ENCODE peak calls at places on chromosomes 4 and X, in six cellular contexts. D is HepG2, M is GM12878, K is K562, L is HCT116, C is H1. I is an unnamed sample.

GRCh38 chr4:26288308-26288982 is 32.4 kb upstream of the RBPJ start:
- DNase-seq in D (no peak), M (peak), K (no peak), L (no peak), C (no peak), I (no peak)

GRCh38 chr4:107896158-107896645 is 35.1 kb upstream of the CYP2U1 start:
- DNase-seq in D (peak), M (no peak), K (no peak), L (peak), C (no peak), I (no peak)

GRCh38 chr4:3201718-3202702 is 46.9 kb upstream of the MSANTD1 start:
- DNase-seq in D (peak), M (peak), K (no peak), L (no peak), C (no peak), I (no peak)

GRCh38 chr4:951594-952468 is 19.6 kb downstream of the TMEM175 start:
- DNase-seq in D (no peak), M (no peak), K (no peak), L (no peak), C (no peak), I (no peak)

GRCh38 chr4:173835863-173836262 is 305.8 kb upstream of the HAND2 start:
- DNase-seq in D (no peak), M (no peak), K (no peak), L (no peak), C (no peak), I (no peak)

GRCh38 chr4:87589531-87589930 is 18.8 kb upstream of the DSPP start:
- DNase-seq in D (no peak), M (no peak), K (no peak), L (no peak), C (no peak), I (no peak)

GRCh38 chr4:2746891-2747695 is 9.0 kb downstream of the TNIP2 start:
- DNase-seq in D (no peak), M (no peak), K (no peak), L (no peak), C (no peak), I (no peak)

GRCh38 chr4:139934786-139935330 is 219.1 kb downstream of the MAML3 start:
- DNase-seq in D (no peak), M (no peak), K (no peak), L (no peak), C (no peak), I (no peak)

GRCh38 chr4:186844059-186844681 is 120.5 kb upstream of the FAT1 start:
- DNase-seq in D (no peak), M (no peak), K (no peak), L (no peak), C (no peak), I (peak)

GRCh38 chrX:18220786-18221185 is at the start of gene BEND2:
- DNase-seq in D (no peak), M (no peak), K (no peak), L (no peak), C (no peak), I (no peak)

GRCh38 chr4:111362891-111363290 is 740.0 kb upstream of the PITX2 start:
- DNase-seq in D (no peak), M (no peak), K (no peak), L (no peak), C (no peak), I (no peak)

GRCh38 chr4:138671606-138672084 is 343.9 kb upstream of the NOCT start:
- DNase-seq in D (no peak), M (no peak), K (peak), L (no peak), C (no peak), I (no peak)

GRCh38 chr4:3801931-3802550 is 35.9 kb downstream of the ADRA2C start:
- DNase-seq in D (no peak), M (no peak), K (no peak), L (no peak), C (no peak), I (no peak)

GRCh38 chrX:133660356-133660755 is 245.1 kb upstream of the GPC4 start:
- DNase-seq in D (no peak), M (no peak), K (no peak), L (no peak), C (no peak), I (no peak)

GRCh38 chr4:126582737-126583136 is 1050.0 kb upstream of the INTU start:
- DNase-seq in D (no peak), M (no peak), K (no peak), L (no peak), C (peak), I (peak)

GRCh38 chr4:94690851-94691254 is 66.9 kb upstream of the BMPR1B start:
- DNase-seq in D (no peak), M (no peak), K (no peak), L (no peak), C (no peak), I (no peak)

GRCh38 chr4:52250124-52250523 is 199.0 kb downstream of the SPATA18 start:
- DNase-seq in D (no peak), M (no peak), K (no peak), L (no peak), C (no peak), I (no peak)

GRCh38 chr4:83535520-83535944 is 376 bp upstream of the GPAT3 start:
- DNase-seq in D (peak), M (no peak), K (no peak), L (peak), C (peak), I (peak)

GRCh38 chrX:136768469-136769084 is 12.2 kb downstream of the ARHGEF6 start:
- DNase-seq in D (no peak), M (no peak), K (peak), L (peak), C (no peak), I (peak)

GRCh38 chr4:25888781-25889180 is 25.2 kb upstream of the SMIM20 start:
- DNase-seq in D (no peak), M (no peak), K (no peak), L (no peak), C (no peak), I (no peak)

GRCh38 chrX:54422168-54422567 is 18.0 kb upstream of the TSR2 start:
- DNase-seq in D (peak), M (no peak), K (no peak), L (no peak), C (no peak), I (no peak)

GRCh38 chr4:29276150-29276549 is 1444.0 kb upstream of the PCDH7 start:
- DNase-seq in D (no peak), M (no peak), K (no peak), L (no peak), C (no peak), I (peak)

GRCh38 chr4:148438047-148438446 is 4.2 kb downstream of the NR3C2 start:
- DNase-seq in D (no peak), M (no peak), K (no peak), L (no peak), C (no peak), I (no peak)

GRCh38 chr4:120659626-120660170 is 262.8 kb downstream of the PRDM5 start:
- DNase-seq in D (no peak), M (no peak), K (no peak), L (no peak), C (no peak), I (no peak)

GRCh38 chrX:48700951-48701653 is 4.6 kb downstream of the SUV39H1 start:
- DNase-seq in D (no peak), M (no peak), K (no peak), L (no peak), C (no peak), I (no peak)

GRCh38 chr4:123807866-123808265 is 411.3 kb downstream of the SPRY1 start:
- DNase-seq in D (no peak), M (no peak), K (no peak), L (no peak), C (no peak), I (no peak)

GRCh38 chrX:30831082-30831481 is 58.0 kb downstream of the TAB3 start:
- DNase-seq in D (no peak), M (no peak), K (no peak), L (no peak), C (peak), I (no peak)

GRCh38 chr4:121216438-121216837 is 52.3 kb upstream of the TNIP3 start:
- DNase-seq in D (no peak), M (no peak), K (no peak), L (no peak), C (no peak), I (no peak)

GRCh38 chr4:7750972-7751371 is 188.7 kb downstream of the AFAP1 start:
- DNase-seq in D (no peak), M (no peak), K (no peak), L (no peak), C (no peak), I (no peak)

GRCh38 chr4:124685851-124686250 is 26.7 kb downstream of the ANKRD50 start:
- DNase-seq in D (no peak), M (no peak), K (no peak), L (no peak), C (no peak), I (no peak)

GRCh38 chr4:105496899-105497298 is 23.0 kb upstream of the PPA2 start:
- DNase-seq in D (no peak), M (no peak), K (no peak), L (no peak), C (no peak), I (no peak)

GRCh38 chrX:96591418-96591817 is 93.2 kb upstream of the DIAPH2 start:
- DNase-seq in D (no peak), M (no peak), K (no peak), L (no peak), C (no peak), I (no peak)

GRCh38 chrX:103120748-103121147 is 27.8 kb upstream of the NXF3 start:
- DNase-seq in D (no peak), M (no peak), K (no peak), L (no peak), C (no peak), I (no peak)

GRCh38 chrX:41118156-41118555 is 32.9 kb downstream of the USP9X start:
- DNase-seq in D (no peak), M (no peak), K (no peak), L (no peak), C (no peak), I (no peak)

GRCh38 chrX:37060999-37061398 is 52.8 kb downstream of the FAM47C start:
- DNase-seq in D (peak), M (no peak), K (peak), L (peak), C (no peak), I (no peak)
- TF ChIP-seq JUND in D (no peak), M (no peak), K (no peak), L (no peak), C (no peak), I (no peak)

DNA sequence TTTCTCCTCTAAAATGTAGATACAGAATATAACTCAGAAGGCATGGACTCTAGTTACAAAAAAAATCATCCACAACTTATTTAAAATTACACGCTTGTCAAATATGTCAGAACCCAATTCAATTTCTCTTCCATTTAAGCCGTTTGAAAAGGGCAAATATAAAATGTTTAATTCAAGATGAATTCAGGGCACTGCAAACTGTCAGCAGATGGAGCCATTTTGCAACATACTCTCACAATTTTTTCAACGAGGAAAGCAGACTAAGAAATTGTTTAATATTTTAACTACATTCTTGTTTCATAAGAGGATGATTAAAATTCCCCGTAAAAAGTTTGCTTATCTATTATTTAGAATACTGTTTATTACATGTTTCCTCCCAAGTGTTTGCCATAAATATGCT is 321.3 kb upstream of the CPXCR1 start:
- DNase-seq in D (peak), M (no peak), K (no peak), L (no peak), C (no peak), I (no peak)
- TF ChIP-seq JUND in D (no peak), M (no peak), K (no peak), L (no peak), C (no peak), I (no peak)

DNA sequence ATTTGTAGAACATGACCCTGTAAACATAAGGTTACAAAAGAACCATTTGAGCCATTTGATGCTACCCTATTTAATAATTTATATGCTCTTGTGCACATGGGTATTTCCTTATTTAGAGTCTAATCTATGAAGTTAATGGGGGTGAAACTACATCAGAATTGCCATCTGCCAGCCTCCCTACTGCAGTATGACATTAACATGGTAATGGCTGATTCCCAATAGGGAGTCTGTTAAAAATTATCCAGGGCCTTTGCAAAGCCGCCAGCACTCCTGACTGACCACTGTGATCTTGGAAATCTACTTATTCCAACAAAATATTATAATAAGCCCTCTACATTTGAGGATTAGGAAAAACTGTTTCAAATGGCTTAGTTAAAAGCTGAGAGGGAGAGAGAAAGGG is 153.7 kb downstream of the CLCN4 start:
- DNase-seq in D (no peak), M (no peak), K (no peak), L (no peak), C (no peak), I (no peak)
- TF ChIP-seq JUND in D (no peak), M (no peak), K (no peak), L (no peak), C (no peak), I (no peak)

GRCh38 chrX:21963226-21963625 is 22.7 kb downstream of the SMS start:
- DNase-seq in D (no peak), M (no peak), K (no peak), L (no peak), C (no peak), I (no peak)

GRCh38 chrX:21960569-21960968 is 20.1 kb downstream of the SMS start:
- DNase-seq in D (peak), M (no peak), K (no peak), L (no peak), C (no peak), I (no peak)

GRCh38 chrX:21961142-21961541 is 20.6 kb downstream of the SMS start:
- DNase-seq in D (no peak), M (no peak), K (no peak), L (no peak), C (no peak), I (no peak)

GRCh38 chrX:21966866-21967265 is 26.4 kb downstream of the SMS start:
- DNase-seq in D (no peak), M (no peak), K (no peak), L (no peak), C (no peak), I (no peak)

DNA sequence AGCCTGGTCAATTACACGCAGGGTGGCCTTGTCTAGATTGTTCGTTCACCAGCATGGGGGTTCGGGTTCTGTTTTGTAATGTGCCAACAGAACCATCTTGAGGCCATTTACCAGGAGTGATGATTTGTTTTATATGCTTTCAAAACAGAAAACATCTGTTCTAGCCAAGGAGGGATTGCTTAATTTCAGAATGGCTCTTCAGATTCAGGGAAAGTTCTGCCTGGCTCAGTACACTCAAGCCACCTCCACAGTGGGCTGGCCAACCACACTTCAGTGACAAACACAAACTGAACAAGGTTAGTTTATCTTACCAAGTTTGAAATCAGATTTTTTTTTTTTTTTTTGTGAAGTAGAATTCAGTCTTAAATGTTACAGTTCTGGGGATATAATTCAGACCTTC is 23.2 kb downstream of the SMS start:
- DNase-seq in D (no peak), M (no peak), K (no peak), L (no peak), C (no peak), I (no peak)
- TF ChIP-seq JUND in D (no peak), M (no peak), K (no peak), L (no peak), C (no peak), I (no peak)

GRCh38 chrX:100748133-100748532 is 16.2 kb upstream of the SYTL4 start:
- DNase-seq in D (peak), M (no peak), K (peak), L (peak), C (no peak), I (no peak)
- TF ChIP-seq JUND in D (no peak), M (no peak), K (peak), L (no peak), C (no peak), I (no peak)

I was measured in T47D.